ENCODE peak calls at places on chromosomes 3 and 15, in nine cellular contexts. F is D341Med; M is hypothalamus; Q is Right ventricle myocardium superior; V is HFFc6; X is stimulated activated CD4-positive, alpha-beta T cell treated with anti-CD3 and anti-CD28 coated beads, Interleukin-2, amount 100 ng/mL, for 48 hours; C is NCI-H2081; U is activated CD8-positive, alpha-beta memory T cell treated with anti-CD3 and anti-CD28 coated beads for 48 hours; G is ovary. L is an unnamed sample.
A peak's percentile ranks its signal among the peaks of the same experiment; 100 is the strongest.

GRCh38 chr3:28791713-28792255 is 443.2 kb upstream of the AZI2 start:
- DNase-seq in Q (no peak), U (no peak), M (no peak), G (no peak), X (no peak), C (peak; percentile 18), V (peak; percentile 0), F (no peak), L (no peak)

GRCh38 chr3:101379695-101380376 is 59.5 kb upstream of the IMPG2 start:
- DNase-seq in V (no peak), Q (no peak), X (no peak), U (no peak), C (no peak), M (no peak), G (no peak), F (no peak), L (no peak)

GRCh38 chr3:33717616-33717865 is 513 bp downstream of the CLASP2 start:
- DNase-seq in C (peak; percentile 72), U (peak; percentile 15), G (no peak), M (peak; percentile 38), Q (peak; percentile 79), V (peak; percentile 36), F (peak; percentile 87), X (peak; percentile 34), L (peak; percentile 71)

GRCh38 chr3:140584549-140584948 is 93.3 kb upstream of the TRIM42 start:
- DNase-seq in F (no peak), G (no peak), X (no peak), M (no peak), U (no peak), Q (no peak), C (no peak), V (no peak), L (no peak)

GRCh38 chr15:39497759-39498565 is 82.9 kb upstream of the THBS1 start:
- DNase-seq in C (no peak), F (no peak), V (no peak), M (no peak), X (no peak), Q (no peak), G (no peak), U (no peak), L (no peak)

GRCh38 chr3:14455571-14456317 is 53.3 kb downstream of the SLC6A6 start:
- DNase-seq in C (peak; percentile 15), X (no peak), Q (no peak), U (no peak), G (no peak), F (no peak), M (peak; percentile 32), V (no peak), L (no peak)

GRCh38 chr3:171949559-171949958 is 89.8 kb upstream of the FNDC3B start:
- DNase-seq in Q (no peak), C (no peak), X (no peak), G (no peak), M (no peak), U (no peak), F (no peak), V (no peak), L (no peak)

GRCh38 chr3:152486364-152486763 is 217.6 kb downstream of the MBNL1 start:
- DNase-seq in U (no peak), G (no peak), C (no peak), Q (no peak), M (no peak), F (no peak), X (no peak), V (no peak), L (no peak)

GRCh38 chr3:134092231-134092701 is 62.5 kb upstream of the SLCO2A1 start:
- DNase-seq in U (no peak), Q (no peak), X (no peak), M (no peak), F (no peak), G (no peak), C (no peak), V (no peak), L (no peak)

GRCh38 chr15:31486506-31486905 is 159.9 kb downstream of the KLF13 start:
- DNase-seq in M (no peak), U (no peak), Q (no peak), X (no peak), F (no peak), C (no peak), V (no peak), G (no peak), L (no peak)

GRCh38 chr15:29087521-29088285 is 181.9 kb downstream of the NSMCE3 start:
- DNase-seq in Q (no peak), M (no peak), U (no peak), V (no peak), F (no peak), C (no peak), X (no peak), G (no peak), L (no peak)

GRCh38 chr3:134370611-134371451 is 3.4 kb downstream of the AMOTL2 start:
- DNase-seq in V (no peak), Q (no peak), F (no peak), C (no peak), U (no peak), M (no peak), X (no peak), G (no peak), L (no peak)

GRCh38 chr3:49518441-49518840 is 35.8 kb upstream of the BSN start:
- DNase-seq in M (no peak), U (no peak), Q (no peak), F (no peak), V (no peak), X (no peak), C (no peak), G (no peak), L (no peak)

GRCh38 chr15:100833432-100834389 is 45.9 kb upstream of the ALDH1A3 start:
- DNase-seq in G (no peak), M (no peak), U (no peak), V (no peak), X (no peak), C (peak; percentile 41), Q (no peak), F (no peak), L (no peak)

GRCh38 chr3:109977903-109978302 is 640.6 kb upstream of the DPPA4 start:
- DNase-seq in F (no peak), V (no peak), Q (no peak), X (no peak), M (no peak), U (no peak), C (no peak), G (no peak), L (no peak)

GRCh38 chr15:49645937-49646336 is 25.1 kb downstream of the DTWD1 start:
- DNase-seq in C (peak; percentile 77), Q (no peak), G (no peak), U (no peak), V (peak; percentile 78), M (no peak), F (no peak), X (no peak), L (peak; percentile 39)

GRCh38 chr15:78316211-78317077 is 17.0 kb upstream of the SKIC8 start:
- DNase-seq in G (no peak), V (no peak), M (peak; percentile 81), U (no peak), X (no peak), C (peak; percentile 32), Q (no peak), F (no peak), L (no peak)

GRCh38 chr15:55247276-55247675 is 42.3 kb downstream of the RAB27A start:
- DNase-seq in M (no peak), V (no peak), C (no peak), U (no peak), X (no peak), Q (no peak), G (no peak), F (no peak), L (no peak)

GRCh38 chr3:55270976-55271375 is 216.1 kb downstream of the WNT5A start:
- DNase-seq in G (no peak), V (no peak), C (no peak), F (no peak), U (no peak), X (no peak), M (no peak), Q (no peak), L (no peak)

GRCh38 chr3:139318431-139318816 is 25.4 kb upstream of the MRPS22 start:
- DNase-seq in C (peak; percentile 37), G (no peak), V (no peak), U (no peak), X (no peak), M (no peak), F (no peak), Q (no peak), L (no peak)

GRCh38 chr15:81215983-81216382 is 19.3 kb downstream of the IL16 start:
- DNase-seq in C (no peak), F (no peak), M (no peak), G (no peak), U (no peak), X (no peak), V (no peak), Q (no peak), L (no peak)

GRCh38 chr3:14288833-14289451 is 110.3 kb downstream of the LSM3 start:
- DNase-seq in U (no peak), X (no peak), G (no peak), F (peak; percentile 49), C (no peak), Q (no peak), V (no peak), M (no peak), L (no peak)

GRCh38 chr3:17772556-17772955 is 30.1 kb upstream of the TBC1D5 start:
- DNase-seq in C (no peak), X (no peak), G (no peak), U (no peak), F (no peak), Q (no peak), M (no peak), V (no peak), L (no peak)

GRCh38 chr3:187946031-187946691 is 200.9 kb upstream of the BCL6 start:
- DNase-seq in U (no peak), G (no peak), C (no peak), V (peak; percentile 68), M (no peak), X (no peak), Q (no peak), F (no peak), L (no peak)

GRCh38 chr3:186166491-186167288 is 57.8 kb upstream of the ETV5 start:
- DNase-seq in G (no peak), M (no peak), F (no peak), U (no peak), C (no peak), V (peak; percentile 30), Q (no peak), X (no peak), L (peak; percentile 2)

GRCh38 chr3:67593761-67594234 is 60.6 kb downstream of the SUCLG2 start:
- DNase-seq in M (no peak), C (no peak), X (no peak), Q (no peak), V (peak; percentile 66), U (no peak), F (no peak), G (no peak), L (no peak)

GRCh38 chr3:47907784-47908183 is 104.8 kb downstream of the DHX30 start:
- DNase-seq in X (no peak), V (no peak), C (no peak), G (no peak), M (no peak), F (no peak), Q (no peak), U (no peak), L (no peak)

GRCh38 chr15:39397883-39398282 is 183.0 kb upstream of the THBS1 start:
- DNase-seq in G (no peak), V (no peak), X (no peak), M (no peak), U (no peak), C (no peak), F (no peak), Q (no peak), L (no peak)

GRCh38 chr3:50627407-50628051 is 10.6 kb downstream of the MAPKAPK3 start:
- DNase-seq in C (no peak), F (peak; percentile 70), X (no peak), V (peak; percentile 95), G (no peak), U (no peak), Q (peak; percentile 74), M (peak; percentile 40), L (no peak)

GRCh38 chr15:45522179-45522930 is at the start of gene SLC30A4:
- DNase-seq in M (peak; percentile 69), X (peak; percentile 41), V (peak; percentile 24), C (peak; percentile 76), Q (peak; percentile 83), F (peak; percentile 85), G (peak; percentile 79), U (peak; percentile 13), L (peak; percentile 45)

GRCh38 chr3:14253022-14253761 is 74.6 kb downstream of the LSM3 start:
- DNase-seq in V (peak; percentile 48), X (no peak), F (no peak), M (no peak), C (no peak), U (no peak), Q (no peak), G (no peak), L (no peak)

L was measured in mesothelial cell of epicardium.